ENCODE peak calls at places on chromosome 21, in eight cellular contexts. F is GM13976, L is pancreas, T is GM10248, X is Peyer's patch, E is left ventricle myocardium inferior, A is HCT116, N is progenitor cell of endocrine pancreas. P is an unnamed sample.
A peak's percentile ranks its signal among the peaks of the same experiment; 100 is the strongest.

GRCh38 chr21:41630917-41631316 is 123.0 kb upstream of the TMPRSS2 start:
- DNase-seq in F (no peak), L (no peak), T (no peak), X (no peak), E (no peak), A (no peak), N (no peak), P (no peak)

GRCh38 chr21:27363719-27364479 is 397.0 kb upstream of the ADAMTS5 start:
- DNase-seq in F (no peak), L (no peak), T (no peak), X (no peak), E (no peak), A (no peak), N (no peak), P (no peak)

GRCh38 chr21:18251065-18251464 is 6.4 kb downstream of the CHODL start:
- DNase-seq in F (no peak), L (no peak), T (no peak), X (no peak), E (no peak), A (no peak), N (no peak), P (no peak)

GRCh38 chr21:31337991-31338891 is 5.8 kb downstream of the TIAM1 start:
- DNase-seq in F (no peak), L (no peak), T (no peak), X (no peak), E (no peak), A (no peak), N (no peak), P (no peak)

GRCh38 chr21:28908351-28908750 is 84.3 kb downstream of the LTN1 start:
- DNase-seq in F (no peak), L (no peak), T (no peak), X (no peak), E (no peak), A (no peak), N (no peak), P (no peak)

GRCh38 chr21:29145837-29146453 is 15.5 kb downstream of the MAP3K7CL start:
- DNase-seq in F (no peak), L (no peak), T (no peak), X (no peak), E (no peak), A (no peak), N (no peak), P (no peak)

GRCh38 chr21:42162831-42163510 is 56.0 kb upstream of the ABCG1 start:
- DNase-seq in F (no peak), L (no peak), T (no peak), X (peak; percentile 26), E (no peak), A (no peak), N (no peak), P (peak; percentile 14)

GRCh38 chr21:34967509-34968289 is 81.4 kb downstream of the RUNX1 start:
- DNase-seq in F (no peak), L (no peak), T (peak; percentile 31), X (no peak), E (no peak), A (no peak), N (no peak), P (no peak)

GRCh38 chr21:26918318-26919065 is 48.4 kb downstream of the ADAMTS5 start:
- DNase-seq in F (no peak), L (no peak), T (no peak), X (no peak), E (no peak), A (no peak), N (no peak), P (no peak)

GRCh38 chr21:32008714-32009113 is 135.9 kb downstream of the HUNK start:
- DNase-seq in F (no peak), L (no peak), T (no peak), X (no peak), E (no peak), A (no peak), N (no peak), P (no peak)

GRCh38 chr21:32886339-32886738 is 114.8 kb upstream of the PAXBP1 start:
- DNase-seq in F (no peak), L (no peak), T (no peak), X (no peak), E (no peak), A (no peak), N (no peak), P (no peak)

GRCh38 chr21:17461014-17461413 is 51.8 kb upstream of the CXADR start:
- DNase-seq in F (no peak), L (no peak), T (no peak), X (no peak), E (no peak), A (no peak), N (no peak), P (no peak)

GRCh38 chr21:19523731-19524130 is 1120.1 kb upstream of the TMPRSS15 start:
- DNase-seq in F (no peak), L (no peak), T (no peak), X (no peak), E (no peak), A (no peak), N (no peak), P (no peak)

GRCh38 chr21:38159355-38159754 is 97.4 kb upstream of the KCNJ15 start:
- DNase-seq in F (peak; percentile 59), L (peak; percentile 48), T (peak; percentile 64), X (peak; percentile 68), E (peak; percentile 21), A (peak; percentile 28), N (peak; percentile 52), P (no peak)

GRCh38 chr21:41948901-41949300 is 4.9 kb downstream of the C2CD2 start:
- DNase-seq in F (no peak), L (no peak), T (no peak), X (no peak), E (no peak), A (no peak), N (no peak), P (no peak)

GRCh38 chr21:38400195-38400695 is 98.0 kb downstream of the ERG start:
- DNase-seq in F (no peak), L (no peak), T (no peak), X (no peak), E (no peak), A (no peak), N (no peak), P (no peak)

GRCh38 chr21:26966360-26966977 is 419 bp downstream of the ADAMTS5 start:
- DNase-seq in F (no peak), L (no peak), T (peak; percentile 7), X (no peak), E (no peak), A (no peak), N (no peak), P (no peak)

GRCh38 chr21:17462276-17462981 is 50.4 kb upstream of the CXADR start:
- DNase-seq in F (no peak), L (peak; percentile 83), T (no peak), X (peak; percentile 82), E (no peak), A (no peak), N (no peak), P (no peak)

DNA sequence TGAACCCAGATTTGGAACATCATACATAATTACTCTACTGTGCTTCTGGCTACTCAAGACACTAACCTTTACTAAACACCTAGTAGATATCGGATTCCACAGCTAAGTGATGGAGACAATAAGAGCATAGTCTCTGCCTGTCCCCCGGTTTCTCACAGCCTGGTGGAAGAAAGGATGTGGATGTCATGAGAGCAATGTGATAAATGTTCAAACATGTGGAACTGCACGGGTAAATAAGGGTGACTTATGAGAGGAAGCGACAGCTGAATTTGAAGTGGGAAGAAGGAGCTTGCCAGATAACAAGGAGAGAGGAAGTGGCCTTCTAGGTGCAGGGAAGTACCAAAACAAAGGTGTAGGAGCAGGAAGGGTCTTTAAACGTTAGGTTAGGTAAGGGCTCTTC is 178.6 kb upstream of the NRIP1 start:
- DNase-seq in F (no peak), L (no peak), T (no peak), X (no peak), E (no peak), A (no peak), N (no peak), P (no peak)
- TF ChIP-seq CTCF in F (no peak), L (no peak), T (no peak), X (no peak), E (no peak), A (no peak), N (no peak), P (no peak)

DNA sequence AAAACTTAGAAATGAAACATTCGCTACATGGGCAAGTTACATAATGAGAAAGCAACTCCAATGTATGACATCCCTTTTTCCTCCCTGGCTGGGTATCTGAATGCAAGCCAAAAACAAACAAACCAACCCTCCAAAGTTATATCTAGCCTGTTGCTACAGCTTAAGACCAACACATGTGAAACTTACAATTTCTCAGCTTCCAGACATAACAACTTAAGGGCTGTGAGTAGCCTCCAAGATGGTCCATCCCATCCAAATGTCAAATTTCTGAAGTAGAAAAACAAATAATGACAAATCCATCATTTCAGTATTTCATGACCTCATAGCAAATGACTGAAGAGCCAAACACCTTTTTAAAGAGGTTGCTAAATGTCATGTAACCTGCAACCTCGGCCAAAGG is 19.9 kb downstream of the SETD4 start:
- DNase-seq in F (no peak), L (no peak), T (no peak), X (no peak), E (no peak), A (no peak), N (no peak), P (no peak)
- TF ChIP-seq CTCF in F (no peak), L (no peak), T (no peak), X (no peak), E (no peak), A (no peak), N (no peak), P (no peak)

DNA sequence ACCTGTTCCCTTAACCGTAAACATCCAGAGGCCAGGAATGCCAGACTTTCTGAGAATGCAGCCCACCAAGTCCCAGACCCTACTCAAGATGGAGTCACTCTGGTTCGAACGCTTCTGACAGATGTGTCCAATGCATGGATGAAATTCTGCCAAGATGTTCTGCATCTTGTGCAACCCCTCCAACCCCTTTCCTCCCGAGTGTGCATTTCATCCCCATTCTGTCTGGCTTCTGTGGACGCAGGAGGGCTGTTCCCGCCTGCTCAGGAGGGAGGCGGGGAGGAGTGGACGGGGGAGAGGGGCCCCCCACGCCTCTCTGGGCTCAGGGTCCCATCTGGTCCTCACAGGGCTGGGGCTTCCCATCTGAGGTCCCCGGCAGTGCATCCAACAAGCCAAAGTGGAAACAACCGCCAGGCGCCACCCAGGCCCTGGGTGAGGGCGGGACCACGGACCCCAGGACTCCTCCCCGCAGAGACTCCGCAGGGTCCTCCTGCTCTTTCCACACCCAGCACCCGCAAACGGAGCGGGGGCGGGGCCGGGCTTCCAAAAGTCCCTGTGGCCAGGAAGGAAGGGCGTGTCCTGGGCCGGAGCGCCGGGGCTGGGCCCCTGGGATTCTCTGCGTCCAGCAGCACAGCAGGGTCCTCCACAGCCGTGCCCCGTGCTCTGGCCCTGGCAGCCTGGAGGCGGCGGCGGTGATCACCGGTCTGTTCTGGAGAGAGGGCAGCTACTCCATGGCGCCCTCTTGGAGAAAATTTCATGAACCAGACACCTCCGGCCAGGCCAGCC is 27.7 kb upstream of the SUMO3 start:
- DNase-seq in F (peak; percentile 87), L (no peak), T (peak; percentile 80), X (peak; percentile 73), E (peak; percentile 80), A (no peak), N (peak; percentile 44), P (peak; percentile 41)
- TF ChIP-seq CTCF in F (peak; percentile 36), L (no peak), T (peak; percentile 48), X (peak; percentile 31), E (peak; percentile 54), A (peak; percentile 49), N (peak; percentile 54), P (no peak)

DNA sequence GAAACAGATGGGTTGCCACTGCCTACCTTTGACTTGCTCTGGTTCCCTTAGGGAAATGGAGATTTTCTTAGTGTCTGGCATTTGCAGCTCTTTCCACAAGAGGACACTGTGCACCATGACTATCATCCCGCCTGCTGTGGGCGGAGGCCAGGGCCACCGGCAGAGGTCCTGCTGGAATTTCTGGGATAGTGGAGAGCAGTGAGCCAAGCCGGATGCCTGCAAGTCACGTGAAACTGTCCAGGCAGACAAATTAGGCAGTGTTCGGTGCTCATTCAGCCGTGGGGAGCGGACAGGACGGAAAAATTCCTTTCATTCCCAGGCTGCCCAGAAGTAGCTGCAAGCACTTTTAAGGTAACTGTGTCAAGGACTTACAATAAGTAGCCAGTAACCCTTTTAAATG is 43.4 kb downstream of the IGSF5 start:
- DNase-seq in F (no peak), L (peak; percentile 88), T (no peak), X (peak; percentile 48), E (peak; percentile 72), A (peak; percentile 66), N (peak; percentile 71), P (no peak)
- TF ChIP-seq CTCF in F (no peak), L (peak; percentile 55), T (no peak), X (peak; percentile 61), E (peak; percentile 84), A (peak; percentile 93), N (peak; percentile 90), P (no peak)

P was measured in natural killer cell.